ENCODE peak calls at places on chromosome 14, in four cellular contexts. Z, T, O and A are unnamed samples.

GRCh38 chr14:55071870-55072640 is 20.6 kb downstream of the MAPK1IP1L start:
- DNase-seq in Z (peak; percentile 80), T (peak; percentile 48), O (no peak), A (peak; percentile 99)

GRCh38 chr14:23120405-23121251 is 1.6 kb upstream of the CEBPE start:
- DNase-seq in Z (peak; percentile 91), T (peak; percentile 74), O (peak; percentile 78), A (peak; percentile 76)

GRCh38 chr14:74912801-74913200 is 10.3 kb downstream of the RPS6KL1 start:
- DNase-seq in Z (no peak), T (no peak), O (no peak), A (no peak)

GRCh38 chr14:55448146-55448614 is 7.8 kb upstream of the TBPL2 start:
- DNase-seq in Z (peak; percentile 92), T (peak; percentile 88), O (peak; percentile 78), A (peak; percentile 97)

GRCh38 chr14:39988939-39989338 is 556.7 kb upstream of the FBXO33 start:
- DNase-seq in Z (peak; percentile 57), T (no peak), O (no peak), A (no peak)

GRCh38 chr14:67517083-67517482 is 16.0 kb upstream of the PLEKHH1 start:
- DNase-seq in Z (peak; percentile 22), T (no peak), O (no peak), A (no peak)

GRCh38 chr14:74548881-74549280 is 55.3 kb downstream of the ISCA2 start:
- DNase-seq in Z (peak; percentile 76), T (peak; percentile 71), O (no peak), A (no peak)

GRCh38 chr14:21867541-21867940 is 193.9 kb upstream of the OR4E1 start:
- DNase-seq in Z (peak; percentile 49), T (no peak), O (no peak), A (no peak)

GRCh38 chr14:66501592-66501991 is 6.4 kb upstream of the GPHN start:
- DNase-seq in Z (no peak), T (no peak), O (no peak), A (no peak)

GRCh38 chr14:24839617-24840203 is 205.7 kb upstream of the GZMB start:
- DNase-seq in Z (no peak), T (no peak), O (no peak), A (no peak)

GRCh38 chr14:76951149-76951548 is 77.4 kb downstream of the IRF2BPL start:
- DNase-seq in Z (no peak), T (no peak), O (no peak), A (no peak)

GRCh38 chr14:59407246-59407615 is 57.9 kb downstream of the GPR135 start:
- DNase-seq in Z (peak; percentile 98), T (peak; percentile 87), O (no peak), A (peak; percentile 96)
- TF ChIP-seq CTCF in Z (no peak), T (no peak), O (no peak), A (no peak)

DNA sequence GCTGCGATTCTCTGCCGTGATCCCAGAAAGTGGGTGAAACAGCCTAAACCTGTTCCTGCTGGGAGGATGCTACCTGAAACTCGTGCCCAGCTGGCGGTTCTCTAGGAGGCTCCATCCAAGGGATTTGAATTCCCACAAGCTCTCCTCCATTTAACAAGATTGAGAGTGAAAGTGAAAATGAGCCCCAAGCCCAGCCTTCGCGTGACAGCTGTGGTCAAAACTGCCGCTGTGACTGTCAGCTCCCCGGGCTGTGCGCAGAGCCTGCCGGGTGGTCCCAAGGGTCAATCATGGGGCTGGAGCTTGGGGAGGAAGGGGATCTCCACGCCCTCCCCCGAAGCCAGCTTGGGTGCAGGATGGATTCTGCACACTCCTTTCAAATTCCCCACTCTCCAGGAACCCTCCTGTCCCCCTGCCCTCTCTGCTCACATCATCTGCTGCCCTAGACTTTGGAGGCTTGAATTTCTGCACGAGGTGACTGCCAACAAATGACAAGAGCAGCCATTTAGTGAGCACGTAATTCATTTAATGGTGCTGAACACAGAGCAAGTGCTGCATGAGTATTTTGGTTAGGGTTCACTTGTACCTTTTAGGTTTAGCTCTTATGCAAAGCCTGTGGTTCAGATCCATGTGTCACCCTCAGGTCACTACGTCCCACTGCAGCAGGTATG is 5.3 kb downstream of the ASB2 start:
- DNase-seq in Z (no peak), T (no peak), O (no peak), A (no peak)
- TF ChIP-seq CTCF in Z (no peak), T (no peak), O (no peak), A (no peak)

GRCh38 chr14:104507443-104507842 is 72.1 kb upstream of the C14orf180 start:
- DNase-seq in Z (no peak), T (no peak), O (no peak), A (no peak)

GRCh38 chr14:104510794-104511611 is 68.6 kb upstream of the C14orf180 start:
- DNase-seq in Z (no peak), T (no peak), O (no peak), A (no peak)

GRCh38 chr14:104512061-104512460 is 67.5 kb upstream of the C14orf180 start:
- DNase-seq in Z (no peak), T (no peak), O (no peak), A (no peak)

GRCh38 chr14:104510216-104510615 is 69.3 kb upstream of the C14orf180 start:
- DNase-seq in Z (no peak), T (no peak), O (no peak), A (no peak)

DNA sequence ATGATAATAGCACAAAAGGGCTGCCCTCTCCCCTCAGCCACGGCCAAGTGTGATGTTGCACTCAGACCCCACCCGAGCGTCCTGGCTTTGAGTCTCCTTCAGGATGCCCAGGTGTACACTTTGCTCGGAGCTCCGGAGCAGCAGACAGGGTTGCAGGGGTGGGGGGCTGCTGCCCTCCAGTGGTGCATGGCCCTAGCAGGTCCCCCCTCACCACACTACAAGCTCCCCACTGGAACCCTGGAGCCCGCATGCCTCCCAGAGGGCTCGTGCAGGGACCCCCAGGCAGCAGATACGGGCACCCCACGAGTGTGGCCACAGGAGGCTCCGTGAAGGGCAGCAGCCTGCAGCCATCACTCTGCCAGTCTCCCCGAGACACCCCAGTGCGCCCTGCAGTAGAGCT is 69.9 kb upstream of the C14orf180 start:
- DNase-seq in Z (no peak), T (no peak), O (no peak), A (no peak)
- TF ChIP-seq CTCF in Z (no peak), T (no peak), O (no peak), A (no peak)

GRCh38 chr14:90651405-90651804 is 164.8 kb downstream of the TTC7B start:
- DNase-seq in Z (no peak), T (no peak), O (no peak), A (no peak)

GRCh38 chr14:90649557-90650135 is 166.6 kb downstream of the TTC7B start:
- DNase-seq in Z (no peak), T (no peak), O (no peak), A (no peak)

GRCh38 chr14:90654831-90655276 is 161.4 kb downstream of the TTC7B start:
- DNase-seq in Z (peak; percentile 39), T (no peak), O (no peak), A (no peak)

GRCh38 chr14:90652626-90653025 is 163.6 kb downstream of the TTC7B start:
- DNase-seq in Z (no peak), T (no peak), O (no peak), A (no peak)

DNA sequence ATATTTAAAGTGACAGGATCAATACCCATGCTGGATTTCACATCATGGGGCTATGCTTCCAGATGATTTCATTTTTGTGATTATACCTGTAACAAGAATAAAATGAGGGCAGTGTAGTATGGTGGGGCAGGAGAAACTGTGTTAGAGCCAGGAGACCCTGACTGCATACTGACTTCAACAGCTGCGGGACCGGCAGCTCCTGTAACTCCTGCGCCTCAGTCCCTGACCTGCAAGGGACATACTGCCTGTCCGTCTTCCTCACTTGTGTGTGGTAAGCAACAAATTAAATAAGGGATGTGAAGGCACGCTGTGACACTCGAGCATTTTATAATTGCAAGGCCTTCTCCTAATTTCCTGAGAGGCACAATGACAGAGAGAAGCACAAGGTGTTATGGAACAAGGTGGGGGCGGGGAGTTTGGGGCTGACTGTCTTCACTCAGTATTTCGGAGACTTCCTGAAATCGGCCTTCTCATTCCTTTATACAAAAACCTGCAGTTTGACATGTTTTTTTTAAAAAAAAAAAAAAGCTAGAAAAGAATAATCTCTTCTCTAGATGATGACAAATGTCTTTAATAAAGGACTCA is 164.2 kb downstream of the TTC7B start:
- DNase-seq in Z (no peak), T (no peak), O (no peak), A (no peak)
- TF ChIP-seq CTCF in Z (no peak), T (no peak), O (no peak), A (no peak)

GRCh38 chr14:99655521-99655920 is 10.6 kb downstream of the HHIPL1 start:
- DNase-seq in Z (peak; percentile 54), T (peak; percentile 23), O (no peak), A (no peak)

GRCh38 chr14:99653618-99654017 is 8.7 kb downstream of the HHIPL1 start:
- DNase-seq in Z (no peak), T (no peak), O (no peak), A (no peak)

GRCh38 chr14:99656171-99656570 is 11.2 kb downstream of the HHIPL1 start:
- DNase-seq in Z (no peak), T (no peak), O (no peak), A (no peak)

GRCh38 chr14:99651953-99652746 is 7.2 kb downstream of the HHIPL1 start:
- DNase-seq in Z (no peak), T (no peak), O (no peak), A (no peak)

GRCh38 chr14:99654235-99655000 is 9.5 kb downstream of the HHIPL1 start:
- DNase-seq in Z (peak; percentile 84), T (peak; percentile 62), O (peak; percentile 2), A (peak; percentile 58)
- TF ChIP-seq CTCF in Z (no peak), T (no peak), O (no peak), A (no peak)

GRCh38 chr14:94748667-94749347 is 21.1 kb downstream of the GSC start:
- DNase-seq in Z (no peak), T (no peak), O (peak; percentile 1), A (no peak)
- TF ChIP-seq CTCF in Z (peak; percentile 55), T (peak; percentile 8), O (peak; percentile 46), A (no peak)

DNA sequence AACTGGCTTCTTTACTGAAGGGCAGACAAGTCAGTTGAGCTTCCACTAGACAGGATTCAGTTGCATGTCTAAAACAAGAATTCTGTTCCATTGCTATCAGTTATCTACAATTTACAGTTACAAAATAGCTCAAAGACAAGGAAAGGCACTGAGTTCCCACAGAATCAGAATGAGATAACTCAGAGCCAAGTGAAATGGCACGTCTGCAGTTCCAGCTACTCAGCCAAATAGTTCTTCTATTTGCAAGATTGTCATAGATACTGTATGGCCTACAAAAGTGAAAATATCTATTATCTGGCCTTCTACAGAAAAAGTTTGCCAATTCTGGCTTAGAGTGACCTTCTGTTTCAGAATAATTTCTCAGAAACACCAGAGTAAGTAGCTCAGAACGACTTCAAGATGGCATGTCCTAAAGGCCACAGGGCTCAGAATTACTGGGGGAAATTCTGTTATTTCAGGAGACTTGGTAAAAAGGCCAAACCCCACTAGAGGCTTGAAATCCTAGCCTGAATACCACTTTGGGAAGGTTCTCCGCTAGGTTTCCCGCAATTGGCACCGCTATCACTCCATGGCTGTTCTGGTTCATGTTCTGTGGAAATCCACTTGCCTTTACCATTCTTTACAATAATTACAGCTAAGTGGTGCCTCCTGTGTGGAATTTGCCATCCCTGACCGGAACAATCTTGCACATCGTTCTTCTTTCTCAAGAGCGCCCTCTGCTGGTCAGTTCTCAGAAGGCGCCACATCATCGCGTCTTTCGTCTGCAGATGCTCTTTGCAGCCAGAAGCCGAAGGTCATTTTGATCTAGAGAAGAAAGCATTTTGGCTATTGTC is 10.6 kb upstream of the RTRAF start:
- DNase-seq in Z (peak; percentile 89), T (peak; percentile 72), O (peak; percentile 68), A (peak; percentile 66)
- TF ChIP-seq CTCF in Z (peak; percentile 92), T (peak; percentile 81), O (peak; percentile 94), A (peak; percentile 98)